ENCODE peak calls at places on chromosomes 3 and 15, in ten cellular contexts. R, C, W, Q, V, F, S, E, O and U are unnamed samples.

GRCh38 chr15:67107014-67107812 is 41.8 kb downstream of the SMAD3 start:
- DNase-seq in R (no peak), C (no peak), W (peak; percentile 64), Q (peak; percentile 100), V (peak; percentile 50), F (peak; percentile 89), S (peak; percentile 98), E (peak; percentile 77), O (peak; percentile 87), U (no peak)

GRCh38 chr3:167350245-167350862 is 29.7 kb downstream of the ZBBX start:
- DNase-seq in R (peak; percentile 36), C (peak; percentile 25), W (no peak), Q (peak; percentile 42), V (no peak), F (no peak), S (peak; percentile 3), E (no peak), O (no peak), U (no peak)

GRCh38 chr3:109178701-109179100 is 42.2 kb downstream of the C3orf85 start:
- DNase-seq in R (no peak), C (no peak), W (no peak), Q (no peak), V (no peak), F (no peak), S (no peak), E (no peak), O (no peak), U (no peak)

GRCh38 chr3:126835472-126836219 is 131.6 kb downstream of the CHCHD6 start:
- DNase-seq in R (no peak), C (no peak), W (no peak), Q (peak; percentile 78), V (no peak), F (no peak), S (peak; percentile 71), E (no peak), O (no peak), U (no peak)

GRCh38 chr3:153142961-153143360 is 19.1 kb upstream of the RAP2B start:
- DNase-seq in R (no peak), C (no peak), W (no peak), Q (no peak), V (no peak), F (no peak), S (peak; percentile 47), E (no peak), O (no peak), U (no peak)

GRCh38 chr3:56904526-56905245 is 102.9 kb upstream of the ARHGEF3 start:
- DNase-seq in R (no peak), C (no peak), W (no peak), Q (peak; percentile 36), V (no peak), F (no peak), S (no peak), E (no peak), O (no peak), U (no peak)

GRCh38 chr3:28853830-28854229 is 427.0 kb upstream of the RBMS3 start:
- DNase-seq in R (no peak), C (no peak), W (no peak), Q (peak; percentile 24), V (no peak), F (no peak), S (peak; percentile 56), E (no peak), O (no peak), U (no peak)

GRCh38 chr3:186915808-186916796 is 14.2 kb upstream of the ST6GAL1 start:
- DNase-seq in R (no peak), C (no peak), W (no peak), Q (no peak), V (no peak), F (no peak), S (no peak), E (no peak), O (no peak), U (no peak)

GRCh38 chr3:149363053-149363452 is 14.4 kb downstream of the TM4SF1 start:
- DNase-seq in R (no peak), C (no peak), W (no peak), Q (peak; percentile 57), V (no peak), F (no peak), S (no peak), E (no peak), O (peak; percentile 41), U (no peak)

GRCh38 chr3:143970773-143971366 is 753 bp upstream of the DIPK2A start:
- DNase-seq in R (peak; percentile 78), C (peak; percentile 71), W (peak; percentile 73), Q (peak; percentile 38), V (peak; percentile 35), F (peak; percentile 59), S (peak; percentile 45), E (peak; percentile 49), O (peak; percentile 60), U (peak; percentile 89)
- TF ChIP-seq CTCF in R (no peak), C (no peak), W (no peak), Q (no peak), V (peak; percentile 28), F (no peak), S (peak; percentile 20), E (peak; percentile 26), O (no peak), U (peak; percentile 38)

GRCh38 chr15:80614711-80615360 is 80.3 kb upstream of the ABHD17C start:
- DNase-seq in R (no peak), C (no peak), W (no peak), Q (no peak), V (no peak), F (no peak), S (no peak), E (no peak), O (no peak), U (no peak)

GRCh38 chr15:80618666-80619481 is 76.2 kb upstream of the ABHD17C start:
- DNase-seq in R (no peak), C (no peak), W (no peak), Q (no peak), V (no peak), F (no peak), S (no peak), E (no peak), O (no peak), U (no peak)

GRCh38 chr15:80615783-80616391 is 79.2 kb upstream of the ABHD17C start:
- DNase-seq in R (no peak), C (no peak), W (peak; percentile 79), Q (peak; percentile 82), V (peak; percentile 68), F (peak; percentile 90), S (peak; percentile 67), E (peak; percentile 34), O (peak; percentile 70), U (no peak)

GRCh38 chr15:80613762-80614365 is 81.2 kb upstream of the ABHD17C start:
- DNase-seq in R (peak; percentile 59), C (no peak), W (no peak), Q (no peak), V (no peak), F (no peak), S (no peak), E (no peak), O (no peak), U (no peak)

DNA sequence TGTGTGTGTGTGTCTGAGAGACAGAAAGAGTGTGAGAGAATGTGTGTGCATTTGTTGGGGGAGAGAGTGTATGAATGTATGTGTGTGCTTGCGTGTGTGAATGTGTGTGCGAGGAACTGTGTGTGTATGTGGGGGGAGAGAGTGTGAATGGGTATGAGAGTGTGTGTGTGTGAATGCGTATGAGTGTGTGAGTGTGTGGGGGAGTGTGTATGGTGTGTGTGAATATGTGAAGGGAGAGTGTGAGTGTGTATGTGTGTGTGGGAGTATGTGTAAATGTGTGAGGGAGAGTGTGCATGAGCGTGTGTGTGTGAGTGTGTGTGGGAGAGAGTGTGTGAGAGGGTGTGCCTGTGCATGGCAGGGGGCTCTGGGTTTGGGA is 79.8 kb upstream of the ABHD17C start:
- DNase-seq in R (no peak), C (no peak), W (no peak), Q (no peak), V (no peak), F (no peak), S (no peak), E (no peak), O (no peak), U (no peak)
- H3K4me3 ChIP-seq in R (no peak overlapping the region), C (no peak overlapping the region), W (no peak overlapping the region), Q (no peak overlapping the region), V (no peak overlapping the region), F (no peak overlapping the region), S (no peak overlapping the region), E (no peak overlapping the region), O (no peak overlapping the region), U (no peak overlapping the region)

GRCh38 chr15:87345955-87346354 is 910.6 kb downstream of the NTRK3 start:
- DNase-seq in R (no peak), C (no peak), W (no peak), Q (no peak), V (no peak), F (no peak), S (no peak), E (no peak), O (no peak), U (no peak)

GRCh38 chr15:87348746-87349145 is 907.8 kb downstream of the NTRK3 start:
- DNase-seq in R (no peak), C (no peak), W (no peak), Q (peak; percentile 28), V (no peak), F (no peak), S (peak; percentile 73), E (no peak), O (no peak), U (peak; percentile 47)

GRCh38 chr15:87347806-87348515 is 908.6 kb downstream of the NTRK3 start:
- DNase-seq in R (no peak), C (no peak), W (no peak), Q (no peak), V (no peak), F (no peak), S (peak; percentile 46), E (no peak), O (no peak), U (no peak)

GRCh38 chr15:87354661-87355410 is 901.7 kb downstream of the NTRK3 start:
- DNase-seq in R (no peak), C (no peak), W (no peak), Q (peak; percentile 55), V (no peak), F (no peak), S (peak; percentile 68), E (no peak), O (no peak), U (no peak)

GRCh38 chr15:87349181-87349580 is 907.4 kb downstream of the NTRK3 start:
- DNase-seq in R (no peak), C (no peak), W (no peak), Q (no peak), V (no peak), F (no peak), S (peak; percentile 67), E (no peak), O (no peak), U (no peak)
- TF ChIP-seq CTCF in R (no peak), C (no peak), W (no peak), Q (no peak), V (no peak), F (no peak), S (peak; percentile 23), E (no peak), O (no peak), U (no peak)

DNA sequence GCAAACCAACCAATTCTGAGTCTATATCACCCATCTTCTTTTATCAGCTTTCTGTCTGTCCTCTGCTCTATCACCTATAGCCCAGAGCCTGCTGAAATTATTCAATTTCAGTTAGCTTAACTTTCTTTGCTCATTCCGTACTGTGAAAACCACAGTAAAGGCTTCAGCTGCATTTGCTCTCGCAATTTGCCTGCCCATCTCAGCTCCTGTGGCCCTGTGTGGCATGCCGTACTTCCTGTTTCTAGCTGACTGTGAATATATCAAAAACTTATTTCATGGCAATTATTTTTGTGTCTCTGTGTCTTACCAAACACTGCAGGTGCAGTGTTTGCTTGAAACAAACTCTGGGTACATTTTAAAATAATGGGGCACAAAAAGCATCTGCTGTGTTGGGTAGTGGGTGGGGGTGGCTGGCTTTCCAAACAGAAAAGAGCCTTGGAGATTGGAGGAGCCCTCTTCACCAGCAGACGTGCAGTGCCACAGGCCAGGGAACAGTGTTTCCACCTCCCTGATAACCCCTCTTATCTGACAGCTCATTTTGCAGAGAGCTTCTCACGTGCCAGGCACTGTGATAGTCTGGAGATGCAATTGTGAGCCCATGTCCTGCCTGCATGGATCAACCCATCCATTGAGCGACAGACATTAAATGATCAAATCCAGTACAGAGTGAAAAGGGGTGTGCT is 45.2 kb downstream of the GASK1A start:
- DNase-seq in R (no peak), C (no peak), W (no peak), Q (no peak), V (no peak), F (no peak), S (no peak), E (no peak), O (no peak), U (peak; percentile 40)
- H3K4me3 ChIP-seq in R (no peak overlapping the region), C (no peak overlapping the region), W (no peak overlapping the region), Q (no peak overlapping the region), V (no peak overlapping the region), F (no peak overlapping the region), S (no peak overlapping the region), E (no peak overlapping the region), O (no peak overlapping the region), U (no peak overlapping the region)